ENCODE peak calls at places on chromosomes 1 and 21, in six cellular contexts. One of them, this sample, is unnamed.

GRCh38 chr1:212645563-212646543 is 37.3 kb downstream of the ATF3 start:
- DNase-seq in AG20443: no peak
- DNase-seq in stimulated activated CD4-positive, alpha-beta T cell treated with anti-CD3 and anti-CD28 coated beads, Interleukin-1b, Interleukin-23, amount 100 ng/mL, for 4 hours: no peak
- DNase-seq in Kasumi-1: no peak
- DNase-seq in GM12865: no peak
- DNase-seq in activated T-cell treated with anti-CD3 and anti-CD28 coated beads for 1 hour: no peak
- DNase-seq in this sample: no peak

GRCh38 chr21:44497641-44498243 is 42.3 kb downstream of the KRTAP10-1 start:
- DNase-seq in AG20443: no peak
- DNase-seq in stimulated activated CD4-positive, alpha-beta T cell treated with anti-CD3 and anti-CD28 coated beads, Interleukin-1b, Interleukin-23, amount 100 ng/mL, for 4 hours: no peak
- DNase-seq in Kasumi-1: no peak
- DNase-seq in GM12865: no peak
- DNase-seq in activated T-cell treated with anti-CD3 and anti-CD28 coated beads for 1 hour: no peak
- DNase-seq in this sample: no peak

GRCh38 chr1:58921751-58922150 is 137.9 kb upstream of the JUN start:
- DNase-seq in AG20443: no peak
- DNase-seq in stimulated activated CD4-positive, alpha-beta T cell treated with anti-CD3 and anti-CD28 coated beads, Interleukin-1b, Interleukin-23, amount 100 ng/mL, for 4 hours: no peak
- DNase-seq in Kasumi-1: no peak
- DNase-seq in GM12865: no peak
- DNase-seq in activated T-cell treated with anti-CD3 and anti-CD28 coated beads for 1 hour: no peak
- DNase-seq in this sample: no peak

GRCh38 chr1:201260648-201261311 is 22.5 kb upstream of the PKP1 start:
- DNase-seq in AG20443: no peak
- DNase-seq in stimulated activated CD4-positive, alpha-beta T cell treated with anti-CD3 and anti-CD28 coated beads, Interleukin-1b, Interleukin-23, amount 100 ng/mL, for 4 hours: no peak
- DNase-seq in Kasumi-1: no peak
- DNase-seq in GM12865: no peak
- DNase-seq in activated T-cell treated with anti-CD3 and anti-CD28 coated beads for 1 hour: no peak
- DNase-seq in this sample: no peak

GRCh38 chr1:232196042-232196441 is 433.9 kb downstream of the SIPA1L2 start:
- DNase-seq in AG20443: no peak
- DNase-seq in stimulated activated CD4-positive, alpha-beta T cell treated with anti-CD3 and anti-CD28 coated beads, Interleukin-1b, Interleukin-23, amount 100 ng/mL, for 4 hours: no peak
- DNase-seq in Kasumi-1: no peak
- DNase-seq in GM12865: no peak
- DNase-seq in activated T-cell treated with anti-CD3 and anti-CD28 coated beads for 1 hour: no peak
- DNase-seq in this sample: no peak

GRCh38 chr1:100793661-100794060 is 74.1 kb downstream of the VCAM1 start:
- DNase-seq in AG20443: no peak
- DNase-seq in stimulated activated CD4-positive, alpha-beta T cell treated with anti-CD3 and anti-CD28 coated beads, Interleukin-1b, Interleukin-23, amount 100 ng/mL, for 4 hours: no peak
- DNase-seq in Kasumi-1: no peak
- DNase-seq in GM12865: no peak
- DNase-seq in activated T-cell treated with anti-CD3 and anti-CD28 coated beads for 1 hour: no peak
- DNase-seq in this sample: no peak

GRCh38 chr1:65235867-65236805 is 73.2 kb upstream of the DNAJC6 start:
- DNase-seq in AG20443: peak; percentile 31
- DNase-seq in stimulated activated CD4-positive, alpha-beta T cell treated with anti-CD3 and anti-CD28 coated beads, Interleukin-1b, Interleukin-23, amount 100 ng/mL, for 4 hours: no peak
- DNase-seq in Kasumi-1: peak; percentile 55
- DNase-seq in GM12865: peak; percentile 53
- DNase-seq in activated T-cell treated with anti-CD3 and anti-CD28 coated beads for 1 hour: no peak
- DNase-seq in this sample: peak; percentile 73

GRCh38 chr1:217273866-217274265 is 357.0 kb downstream of the GPATCH2 start:
- DNase-seq in AG20443: no peak
- DNase-seq in stimulated activated CD4-positive, alpha-beta T cell treated with anti-CD3 and anti-CD28 coated beads, Interleukin-1b, Interleukin-23, amount 100 ng/mL, for 4 hours: no peak
- DNase-seq in Kasumi-1: no peak
- DNase-seq in GM12865: no peak
- DNase-seq in activated T-cell treated with anti-CD3 and anti-CD28 coated beads for 1 hour: no peak
- DNase-seq in this sample: no peak

GRCh38 chr1:229848762-229849677 is 218.0 kb upstream of the GALNT2 start:
- DNase-seq in AG20443: peak; percentile 31
- DNase-seq in stimulated activated CD4-positive, alpha-beta T cell treated with anti-CD3 and anti-CD28 coated beads, Interleukin-1b, Interleukin-23, amount 100 ng/mL, for 4 hours: no peak
- DNase-seq in Kasumi-1: peak; percentile 41
- DNase-seq in GM12865: peak; percentile 60
- DNase-seq in activated T-cell treated with anti-CD3 and anti-CD28 coated beads for 1 hour: no peak
- DNase-seq in this sample: peak; percentile 64

GRCh38 chr1:8201331-8201861 is 116.5 kb upstream of the SLC45A1 start:
- DNase-seq in AG20443: no peak
- DNase-seq in stimulated activated CD4-positive, alpha-beta T cell treated with anti-CD3 and anti-CD28 coated beads, Interleukin-1b, Interleukin-23, amount 100 ng/mL, for 4 hours: no peak
- DNase-seq in Kasumi-1: no peak
- DNase-seq in GM12865: no peak
- DNase-seq in activated T-cell treated with anti-CD3 and anti-CD28 coated beads for 1 hour: no peak
- DNase-seq in this sample: no peak

GRCh38 chr1:39849203-39849602 is 34.1 kb downstream of the TRIT1 start:
- DNase-seq in AG20443: no peak
- DNase-seq in stimulated activated CD4-positive, alpha-beta T cell treated with anti-CD3 and anti-CD28 coated beads, Interleukin-1b, Interleukin-23, amount 100 ng/mL, for 4 hours: no peak
- DNase-seq in Kasumi-1: no peak
- DNase-seq in GM12865: no peak
- DNase-seq in activated T-cell treated with anti-CD3 and anti-CD28 coated beads for 1 hour: no peak
- DNase-seq in this sample: no peak

GRCh38 chr1:205907794-205908193 is 35.5 kb downstream of the SLC26A9 start:
- DNase-seq in AG20443: peak; percentile 38
- DNase-seq in stimulated activated CD4-positive, alpha-beta T cell treated with anti-CD3 and anti-CD28 coated beads, Interleukin-1b, Interleukin-23, amount 100 ng/mL, for 4 hours: no peak
- DNase-seq in Kasumi-1: no peak
- DNase-seq in GM12865: no peak
- DNase-seq in activated T-cell treated with anti-CD3 and anti-CD28 coated beads for 1 hour: no peak
- DNase-seq in this sample: peak; percentile 10

GRCh38 chr1:167991546-167991945 is 54.7 kb upstream of the MPC2 start:
- DNase-seq in AG20443: no peak
- DNase-seq in stimulated activated CD4-positive, alpha-beta T cell treated with anti-CD3 and anti-CD28 coated beads, Interleukin-1b, Interleukin-23, amount 100 ng/mL, for 4 hours: no peak
- DNase-seq in Kasumi-1: no peak
- DNase-seq in GM12865: no peak
- DNase-seq in activated T-cell treated with anti-CD3 and anti-CD28 coated beads for 1 hour: no peak
- DNase-seq in this sample: no peak

GRCh38 chr1:53850082-53850673 is 12.1 kb upstream of the NDC1 start:
- DNase-seq in AG20443: no peak
- DNase-seq in stimulated activated CD4-positive, alpha-beta T cell treated with anti-CD3 and anti-CD28 coated beads, Interleukin-1b, Interleukin-23, amount 100 ng/mL, for 4 hours: no peak
- DNase-seq in Kasumi-1: no peak
- DNase-seq in GM12865: no peak
- DNase-seq in activated T-cell treated with anti-CD3 and anti-CD28 coated beads for 1 hour: no peak
- DNase-seq in this sample: no peak

GRCh38 chr1:9942399-9942938 is 722 bp downstream of the LZIC start:
- DNase-seq in AG20443: peak; percentile 67
- DNase-seq in stimulated activated CD4-positive, alpha-beta T cell treated with anti-CD3 and anti-CD28 coated beads, Interleukin-1b, Interleukin-23, amount 100 ng/mL, for 4 hours: no peak
- DNase-seq in Kasumi-1: peak; percentile 89
- DNase-seq in GM12865: peak; percentile 79
- DNase-seq in activated T-cell treated with anti-CD3 and anti-CD28 coated beads for 1 hour: no peak
- DNase-seq in this sample: peak; percentile 80

GRCh38 chr1:31739281-31739853 is 24.8 kb downstream of the ADGRB2 start:
- DNase-seq in AG20443: no peak
- DNase-seq in stimulated activated CD4-positive, alpha-beta T cell treated with anti-CD3 and anti-CD28 coated beads, Interleukin-1b, Interleukin-23, amount 100 ng/mL, for 4 hours: no peak
- DNase-seq in Kasumi-1: no peak
- DNase-seq in GM12865: peak; percentile 29
- DNase-seq in activated T-cell treated with anti-CD3 and anti-CD28 coated beads for 1 hour: no peak
- DNase-seq in this sample: peak; percentile 86

GRCh38 chr21:28136687-28137086 is 856.0 kb downstream of the LTN1 start:
- DNase-seq in AG20443: no peak
- DNase-seq in stimulated activated CD4-positive, alpha-beta T cell treated with anti-CD3 and anti-CD28 coated beads, Interleukin-1b, Interleukin-23, amount 100 ng/mL, for 4 hours: no peak
- DNase-seq in Kasumi-1: no peak
- DNase-seq in GM12865: no peak
- DNase-seq in activated T-cell treated with anti-CD3 and anti-CD28 coated beads for 1 hour: no peak
- DNase-seq in this sample: no peak

GRCh38 chr1:9877962-9878361 is 32.1 kb downstream of the CTNNBIP1 start:
- DNase-seq in AG20443: no peak
- DNase-seq in stimulated activated CD4-positive, alpha-beta T cell treated with anti-CD3 and anti-CD28 coated beads, Interleukin-1b, Interleukin-23, amount 100 ng/mL, for 4 hours: no peak
- DNase-seq in Kasumi-1: no peak
- DNase-seq in GM12865: no peak
- DNase-seq in activated T-cell treated with anti-CD3 and anti-CD28 coated beads for 1 hour: no peak
- DNase-seq in this sample: no peak

GRCh38 chr1:65668368-65668767 is 124.3 kb upstream of the PDE4B start:
- DNase-seq in AG20443: no peak
- DNase-seq in stimulated activated CD4-positive, alpha-beta T cell treated with anti-CD3 and anti-CD28 coated beads, Interleukin-1b, Interleukin-23, amount 100 ng/mL, for 4 hours: no peak
- DNase-seq in Kasumi-1: no peak
- DNase-seq in GM12865: no peak
- DNase-seq in activated T-cell treated with anti-CD3 and anti-CD28 coated beads for 1 hour: no peak
- DNase-seq in this sample: no peak

GRCh38 chr1:179786815-179787736 is 44.0 kb downstream of the FAM163A start:
- DNase-seq in AG20443: no peak
- DNase-seq in stimulated activated CD4-positive, alpha-beta T cell treated with anti-CD3 and anti-CD28 coated beads, Interleukin-1b, Interleukin-23, amount 100 ng/mL, for 4 hours: no peak
- DNase-seq in Kasumi-1: no peak
- DNase-seq in GM12865: no peak
- DNase-seq in activated T-cell treated with anti-CD3 and anti-CD28 coated beads for 1 hour: no peak
- DNase-seq in this sample: no peak

GRCh38 chr21:17667256-17667655 is 54.6 kb upstream of the BTG3 start:
- DNase-seq in AG20443: no peak
- DNase-seq in stimulated activated CD4-positive, alpha-beta T cell treated with anti-CD3 and anti-CD28 coated beads, Interleukin-1b, Interleukin-23, amount 100 ng/mL, for 4 hours: no peak
- DNase-seq in Kasumi-1: no peak
- DNase-seq in GM12865: no peak
- DNase-seq in activated T-cell treated with anti-CD3 and anti-CD28 coated beads for 1 hour: no peak
- DNase-seq in this sample: no peak

GRCh38 chr1:169914534-169914933 is 20.8 kb upstream of the SCYL3 start:
- DNase-seq in AG20443: peak; percentile 39
- DNase-seq in stimulated activated CD4-positive, alpha-beta T cell treated with anti-CD3 and anti-CD28 coated beads, Interleukin-1b, Interleukin-23, amount 100 ng/mL, for 4 hours: no peak
- DNase-seq in Kasumi-1: no peak
- DNase-seq in GM12865: no peak
- DNase-seq in activated T-cell treated with anti-CD3 and anti-CD28 coated beads for 1 hour: no peak
- DNase-seq in this sample: no peak

GRCh38 chr1:212858461-212859265 is 588 bp downstream of the FLVCR1 start:
- DNase-seq in AG20443: peak; percentile 51
- DNase-seq in stimulated activated CD4-positive, alpha-beta T cell treated with anti-CD3 and anti-CD28 coated beads, Interleukin-1b, Interleukin-23, amount 100 ng/mL, for 4 hours: no peak
- DNase-seq in Kasumi-1: peak; percentile 23
- DNase-seq in GM12865: peak; percentile 45
- DNase-seq in activated T-cell treated with anti-CD3 and anti-CD28 coated beads for 1 hour: no peak
- DNase-seq in this sample: peak; percentile 49

GRCh38 chr1:151828931-151829330 is 2.7 kb downstream of the RORC start:
- DNase-seq in AG20443: peak; percentile 56
- DNase-seq in stimulated activated CD4-positive, alpha-beta T cell treated with anti-CD3 and anti-CD28 coated beads, Interleukin-1b, Interleukin-23, amount 100 ng/mL, for 4 hours: no peak
- DNase-seq in Kasumi-1: peak; percentile 97
- DNase-seq in GM12865: no peak
- DNase-seq in activated T-cell treated with anti-CD3 and anti-CD28 coated beads for 1 hour: no peak
- DNase-seq in this sample: no peak

GRCh38 chr1:3455630-3456448 is 1.4 kb downstream of the ARHGEF16 start:
- DNase-seq in AG20443: no peak
- DNase-seq in stimulated activated CD4-positive, alpha-beta T cell treated with anti-CD3 and anti-CD28 coated beads, Interleukin-1b, Interleukin-23, amount 100 ng/mL, for 4 hours: no peak
- DNase-seq in Kasumi-1: no peak
- DNase-seq in GM12865: no peak
- DNase-seq in activated T-cell treated with anti-CD3 and anti-CD28 coated beads for 1 hour: no peak
- DNase-seq in this sample: no peak

GRCh38 chr1:184827600-184828368 is 73.1 kb upstream of the EDEM3 start:
- DNase-seq in AG20443: peak; percentile 47
- DNase-seq in stimulated activated CD4-positive, alpha-beta T cell treated with anti-CD3 and anti-CD28 coated beads, Interleukin-1b, Interleukin-23, amount 100 ng/mL, for 4 hours: no peak
- DNase-seq in Kasumi-1: no peak
- DNase-seq in GM12865: no peak
- DNase-seq in activated T-cell treated with anti-CD3 and anti-CD28 coated beads for 1 hour: no peak
- DNase-seq in this sample: no peak

GRCh38 chr1:92481598-92482403 is 4.9 kb downstream of the GFI1 start:
- DNase-seq in AG20443: no peak
- DNase-seq in stimulated activated CD4-positive, alpha-beta T cell treated with anti-CD3 and anti-CD28 coated beads, Interleukin-1b, Interleukin-23, amount 100 ng/mL, for 4 hours: no peak
- DNase-seq in Kasumi-1: no peak
- DNase-seq in GM12865: no peak
- DNase-seq in activated T-cell treated with anti-CD3 and anti-CD28 coated beads for 1 hour: no peak
- DNase-seq in this sample: no peak

GRCh38 chr21:26943916-26944315 is 23.0 kb downstream of the ADAMTS5 start:
- DNase-seq in AG20443: no peak
- DNase-seq in stimulated activated CD4-positive, alpha-beta T cell treated with anti-CD3 and anti-CD28 coated beads, Interleukin-1b, Interleukin-23, amount 100 ng/mL, for 4 hours: no peak
- DNase-seq in Kasumi-1: no peak
- DNase-seq in GM12865: no peak
- DNase-seq in activated T-cell treated with anti-CD3 and anti-CD28 coated beads for 1 hour: no peak
- DNase-seq in this sample: no peak

GRCh38 chr21:40118527-40118926 is 251.3 kb downstream of the PCP4 start:
- DNase-seq in AG20443: no peak
- DNase-seq in stimulated activated CD4-positive, alpha-beta T cell treated with anti-CD3 and anti-CD28 coated beads, Interleukin-1b, Interleukin-23, amount 100 ng/mL, for 4 hours: no peak
- DNase-seq in Kasumi-1: no peak
- DNase-seq in GM12865: no peak
- DNase-seq in activated T-cell treated with anti-CD3 and anti-CD28 coated beads for 1 hour: no peak
- DNase-seq in this sample: no peak

GRCh38 chr1:214615871-214616270 is 12.9 kb downstream of the CENPF start:
- DNase-seq in AG20443: no peak
- DNase-seq in stimulated activated CD4-positive, alpha-beta T cell treated with anti-CD3 and anti-CD28 coated beads, Interleukin-1b, Interleukin-23, amount 100 ng/mL, for 4 hours: no peak
- DNase-seq in Kasumi-1: no peak
- DNase-seq in GM12865: no peak
- DNase-seq in activated T-cell treated with anti-CD3 and anti-CD28 coated beads for 1 hour: no peak
- DNase-seq in this sample: no peak

GRCh38 chr21:31872452-31873274 is at the start of gene HUNK:
- DNase-seq in AG20443: peak; percentile 75
- DNase-seq in stimulated activated CD4-positive, alpha-beta T cell treated with anti-CD3 and anti-CD28 coated beads, Interleukin-1b, Interleukin-23, amount 100 ng/mL, for 4 hours: no peak
- DNase-seq in Kasumi-1: peak; percentile 3
- DNase-seq in GM12865: peak; percentile 3
- DNase-seq in activated T-cell treated with anti-CD3 and anti-CD28 coated beads for 1 hour: no peak
- DNase-seq in this sample: peak; percentile 29